ENCODE peak calls at places on chromosomes 1 and 21, in seven cellular contexts. One of them, this sample, is unnamed.

GRCh38 chr1:111504097-111504496 is 664 bp upstream of the ADORA3 start:
- DNase-seq in stomach: no peak
- DNase-seq in heart left ventricle: no peak
- DNase-seq in prostate gland: no peak
- DNase-seq in A549: no peak
- DNase-seq in adrenal gland: no peak
- DNase-seq in breast epithelium: no peak
- DNase-seq in this sample: no peak

GRCh38 chr1:23980725-23981063 is 567 bp upstream of the SRSF10 start:
- DNase-seq in stomach: no peak
- DNase-seq in heart left ventricle: no peak
- DNase-seq in prostate gland: no peak
- DNase-seq in A549: peak
- DNase-seq in adrenal gland: peak
- DNase-seq in breast epithelium: no peak
- DNase-seq in this sample: peak

GRCh38 chr1:228092342-228093049 is 10.0 kb downstream of the ARF1 start:
- DNase-seq in stomach: peak
- DNase-seq in heart left ventricle: no peak
- DNase-seq in prostate gland: no peak
- DNase-seq in A549: no peak
- DNase-seq in adrenal gland: no peak
- DNase-seq in breast epithelium: no peak
- DNase-seq in this sample: no peak

GRCh38 chr1:17012775-17013501 is 1.2 kb upstream of the ATP13A2 start:
- DNase-seq in stomach: no peak
- DNase-seq in heart left ventricle: no peak
- DNase-seq in prostate gland: no peak
- DNase-seq in A549: no peak
- DNase-seq in adrenal gland: no peak
- DNase-seq in breast epithelium: no peak
- DNase-seq in this sample: no peak

GRCh38 chr1:87392241-87393192 is 63.8 kb downstream of the LMO4 start:
- DNase-seq in stomach: no peak
- DNase-seq in heart left ventricle: no peak
- DNase-seq in prostate gland: no peak
- DNase-seq in A549: peak
- DNase-seq in adrenal gland: peak
- DNase-seq in breast epithelium: no peak
- DNase-seq in this sample: no peak

GRCh38 chr1:4853930-4854329 is 199.5 kb downstream of the AJAP1 start:
- DNase-seq in stomach: no peak
- DNase-seq in heart left ventricle: no peak
- DNase-seq in prostate gland: no peak
- DNase-seq in A549: no peak
- DNase-seq in adrenal gland: no peak
- DNase-seq in breast epithelium: no peak
- DNase-seq in this sample: no peak

GRCh38 chr1:210347112-210347511 is 18.4 kb downstream of the HHAT start:
- DNase-seq in stomach: no peak
- DNase-seq in heart left ventricle: no peak
- DNase-seq in prostate gland: no peak
- DNase-seq in A549: peak
- DNase-seq in adrenal gland: no peak
- DNase-seq in breast epithelium: no peak
- DNase-seq in this sample: no peak

GRCh38 chr21:45877821-45878469 is 103.6 kb upstream of the COL6A1 start:
- DNase-seq in stomach: no peak
- DNase-seq in heart left ventricle: no peak
- DNase-seq in prostate gland: no peak
- DNase-seq in A549: no peak
- DNase-seq in adrenal gland: no peak
- DNase-seq in breast epithelium: no peak
- DNase-seq in this sample: no peak

GRCh38 chr1:15355968-15356621 is 53.6 kb upstream of the EFHD2 start:
- DNase-seq in stomach: no peak
- DNase-seq in heart left ventricle: no peak
- DNase-seq in prostate gland: no peak
- DNase-seq in A549: peak
- DNase-seq in adrenal gland: peak
- DNase-seq in breast epithelium: no peak
- DNase-seq in this sample: no peak

GRCh38 chr1:194062962-194063361 is 876.5 kb upstream of the B3GALT2 start:
- DNase-seq in stomach: no peak
- DNase-seq in heart left ventricle: no peak
- DNase-seq in prostate gland: no peak
- DNase-seq in A549: no peak
- DNase-seq in adrenal gland: no peak
- DNase-seq in breast epithelium: no peak
- DNase-seq in this sample: no peak

GRCh38 chr21:44700101-44701022 is 3.4 kb downstream of the KRTAP10-12 start:
- DNase-seq in stomach: no peak
- DNase-seq in heart left ventricle: no peak
- DNase-seq in prostate gland: no peak
- DNase-seq in A549: no peak
- DNase-seq in adrenal gland: no peak
- DNase-seq in breast epithelium: no peak
- DNase-seq in this sample: no peak

GRCh38 chr1:114833421-114833820 is 21.2 kb upstream of the SYCP1 start:
- DNase-seq in stomach: no peak
- DNase-seq in heart left ventricle: no peak
- DNase-seq in prostate gland: no peak
- DNase-seq in A549: no peak
- DNase-seq in adrenal gland: no peak
- DNase-seq in breast epithelium: no peak
- DNase-seq in this sample: no peak

GRCh38 chr1:26500488-26501175 is 28.4 kb downstream of the HMGN2 start:
- DNase-seq in stomach: peak
- DNase-seq in heart left ventricle: peak
- DNase-seq in prostate gland: peak
- DNase-seq in A549: peak
- DNase-seq in adrenal gland: peak
- DNase-seq in breast epithelium: peak
- DNase-seq in this sample: peak
- TF ChIP-seq POLR2A in stomach: no peak
- TF ChIP-seq POLR2A in heart left ventricle: peak
- TF ChIP-seq POLR2A in prostate gland: peak
- TF ChIP-seq POLR2A in A549: no peak
- TF ChIP-seq POLR2A in adrenal gland: peak
- TF ChIP-seq POLR2A in breast epithelium: no peak
- TF ChIP-seq POLR2A in this sample: no peak

GRCh38 chr21:38499296-38499695 is 1.0 kb upstream of the ERG start:
- DNase-seq in stomach: no peak
- DNase-seq in heart left ventricle: no peak
- DNase-seq in prostate gland: no peak
- DNase-seq in A549: no peak
- DNase-seq in adrenal gland: no peak
- DNase-seq in breast epithelium: no peak
- DNase-seq in this sample: no peak

GRCh38 chr21:38496224-38496623 is 2.1 kb downstream of the ERG start:
- DNase-seq in stomach: no peak
- DNase-seq in heart left ventricle: no peak
- DNase-seq in prostate gland: no peak
- DNase-seq in A549: no peak
- DNase-seq in adrenal gland: no peak
- DNase-seq in breast epithelium: no peak
- DNase-seq in this sample: no peak

GRCh38 chr21:38498057-38498833 is at the start of gene ERG:
- DNase-seq in stomach: no peak
- DNase-seq in heart left ventricle: no peak
- DNase-seq in prostate gland: no peak
- DNase-seq in A549: no peak
- DNase-seq in adrenal gland: no peak
- DNase-seq in breast epithelium: no peak
- DNase-seq in this sample: no peak

GRCh38 chr21:38503588-38503987 is 5.3 kb upstream of the ERG start:
- DNase-seq in stomach: no peak
- DNase-seq in heart left ventricle: no peak
- DNase-seq in prostate gland: no peak
- DNase-seq in A549: no peak
- DNase-seq in adrenal gland: no peak
- DNase-seq in breast epithelium: no peak
- DNase-seq in this sample: no peak

DNA sequence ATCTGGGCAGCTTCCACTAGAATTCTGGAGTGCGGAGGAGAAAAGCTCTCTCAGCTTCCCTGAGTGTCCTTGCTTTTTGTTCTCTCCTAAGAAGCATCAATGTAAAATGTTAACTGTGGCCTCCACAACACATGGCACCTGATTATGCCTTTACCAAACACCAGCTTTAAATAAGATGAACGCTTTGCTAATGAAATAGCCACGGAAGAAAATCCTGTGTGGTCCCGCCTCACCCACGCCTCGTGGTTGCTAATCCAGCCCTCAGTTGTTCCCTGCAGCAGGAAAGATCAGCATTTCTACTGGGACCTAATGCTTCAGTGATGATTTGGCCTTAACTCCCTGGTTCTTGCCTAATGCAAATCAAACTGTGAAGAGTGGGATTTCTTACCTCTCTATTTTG is 1.8 kb upstream of the ERG start:
- DNase-seq in stomach: no peak
- DNase-seq in heart left ventricle: no peak
- DNase-seq in prostate gland: no peak
- DNase-seq in A549: no peak
- DNase-seq in adrenal gland: no peak
- DNase-seq in breast epithelium: no peak
- DNase-seq in this sample: no peak
- TF ChIP-seq POLR2A in stomach: no peak
- TF ChIP-seq POLR2A in heart left ventricle: no peak
- TF ChIP-seq POLR2A in prostate gland: no peak
- TF ChIP-seq POLR2A in A549: no peak
- TF ChIP-seq POLR2A in adrenal gland: no peak
- TF ChIP-seq POLR2A in breast epithelium: no peak
- TF ChIP-seq POLR2A in this sample: no peak

DNA sequence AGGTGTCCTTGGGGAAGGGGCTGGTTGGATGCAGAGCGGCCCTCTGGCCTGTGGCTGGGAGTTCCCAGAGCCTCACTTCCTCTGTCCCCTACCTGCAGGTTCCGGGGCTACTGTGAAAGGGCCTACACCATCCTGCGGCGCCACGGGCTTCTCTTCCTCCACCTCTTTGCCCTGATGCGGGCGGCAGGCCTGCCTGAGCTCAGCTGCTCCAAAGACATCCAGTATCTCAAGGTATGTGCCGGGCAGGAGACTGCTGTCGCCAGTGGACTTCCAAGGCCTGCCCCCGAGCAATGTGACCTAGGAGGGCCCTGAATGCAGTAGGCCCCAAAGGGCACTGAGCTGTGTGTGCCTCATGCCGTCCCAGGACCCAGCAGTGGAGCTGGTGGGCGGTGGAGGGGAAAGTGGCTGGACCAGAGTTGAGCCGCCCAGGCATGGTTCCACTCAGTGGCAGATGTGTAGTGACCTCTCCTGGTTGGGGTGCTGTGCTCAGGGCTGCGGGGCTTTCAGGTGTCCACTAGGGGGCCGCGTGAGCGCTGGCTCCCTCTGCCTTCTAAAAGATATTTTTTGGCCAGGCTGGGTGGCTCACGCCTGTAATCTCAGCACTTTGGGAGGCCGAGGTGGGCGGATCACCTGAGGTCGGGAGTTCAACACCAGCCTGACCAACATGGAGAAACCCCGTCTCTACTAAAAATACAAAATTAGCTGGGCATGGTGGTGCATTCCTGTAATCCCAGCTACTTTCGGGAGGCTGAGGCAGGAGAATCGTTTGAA is 73.4 kb downstream of the PIK3CD start:
- DNase-seq in stomach: peak
- DNase-seq in heart left ventricle: peak
- DNase-seq in prostate gland: no peak
- DNase-seq in A549: peak
- DNase-seq in adrenal gland: peak
- DNase-seq in breast epithelium: no peak
- DNase-seq in this sample: peak
- TF ChIP-seq POLR2A in stomach: no peak
- TF ChIP-seq POLR2A in heart left ventricle: no peak
- TF ChIP-seq POLR2A in prostate gland: no peak
- TF ChIP-seq POLR2A in A549: no peak
- TF ChIP-seq POLR2A in adrenal gland: no peak
- TF ChIP-seq POLR2A in breast epithelium: no peak
- TF ChIP-seq POLR2A in this sample: no peak

GRCh38 chr1:157043685-157044084 is 1.9 kb downstream of the ARHGEF11 start:
- DNase-seq in stomach: no peak
- DNase-seq in heart left ventricle: no peak
- DNase-seq in prostate gland: no peak
- DNase-seq in A549: no peak
- DNase-seq in adrenal gland: no peak
- DNase-seq in breast epithelium: no peak
- DNase-seq in this sample: no peak

GRCh38 chr1:157047064-157047410 is 1.5 kb upstream of the ARHGEF11 start:
- DNase-seq in stomach: no peak
- DNase-seq in heart left ventricle: no peak
- DNase-seq in prostate gland: no peak
- DNase-seq in A549: peak
- DNase-seq in adrenal gland: no peak
- DNase-seq in breast epithelium: no peak
- DNase-seq in this sample: no peak

GRCh38 chr1:157042852-157043251 is 2.7 kb downstream of the ARHGEF11 start:
- DNase-seq in stomach: no peak
- DNase-seq in heart left ventricle: no peak
- DNase-seq in prostate gland: no peak
- DNase-seq in A549: no peak
- DNase-seq in adrenal gland: no peak
- DNase-seq in breast epithelium: no peak
- DNase-seq in this sample: no peak

GRCh38 chr1:157044326-157044725 is 1.2 kb downstream of the ARHGEF11 start:
- DNase-seq in stomach: no peak
- DNase-seq in heart left ventricle: no peak
- DNase-seq in prostate gland: no peak
- DNase-seq in A549: no peak
- DNase-seq in adrenal gland: no peak
- DNase-seq in breast epithelium: no peak
- DNase-seq in this sample: no peak

GRCh38 chr1:157045251-157046218 is at the start of gene ARHGEF11:
- DNase-seq in stomach: peak
- DNase-seq in heart left ventricle: peak
- DNase-seq in prostate gland: peak
- DNase-seq in A549: peak
- DNase-seq in adrenal gland: peak
- DNase-seq in breast epithelium: peak
- DNase-seq in this sample: peak
- TF ChIP-seq POLR2A in stomach: no peak
- TF ChIP-seq POLR2A in heart left ventricle: peak
- TF ChIP-seq POLR2A in prostate gland: peak
- TF ChIP-seq POLR2A in A549: peak
- TF ChIP-seq POLR2A in adrenal gland: peak
- TF ChIP-seq POLR2A in breast epithelium: no peak
- TF ChIP-seq POLR2A in this sample: no peak

This sample was measured in GM12891.